ENCODE peak calls at places on chromosome 19, in four cellular contexts. B is K562, L is HCT116, I is HepG2. Y is an unnamed sample.

GRCh38 chr19:12938536-12939291 is at the start of gene CALR:
- DNase-seq in B (no peak), L (no peak), I (no peak), Y (no peak)

GRCh38 chr19:48249502-48250014 is 6.2 kb downstream of the CARD8 start:
- DNase-seq in B (no peak), L (no peak), I (no peak), Y (no peak)

GRCh38 chr19:7417671-7418324 is 69.1 kb downstream of the ARHGEF18 start:
- DNase-seq in B (peak), L (no peak), I (no peak), Y (no peak)

GRCh38 chr19:12230751-12231733 is 63.6 kb downstream of the ZNF44 start:
- DNase-seq in B (no peak), L (no peak), I (no peak), Y (no peak)

GRCh38 chr19:2089001-2089711 is 7.0 kb downstream of the MOB3A start:
- DNase-seq in B (no peak), L (no peak), I (no peak), Y (peak)

GRCh38 chr19:18660051-18660910 is 23.2 kb upstream of the CRTC1 start:
- DNase-seq in B (peak), L (no peak), I (no peak), Y (no peak)

GRCh38 chr19:28887920-28888618 is 324.9 kb downstream of the UQCRFS1 start:
- DNase-seq in B (no peak), L (no peak), I (no peak), Y (no peak)

GRCh38 chr19:55563261-55563690 is 17.4 kb downstream of the ZNF579 start:
- DNase-seq in B (no peak), L (no peak), I (no peak), Y (peak)

GRCh38 chr19:402786-403185 is 6.2 kb downstream of the C2CD4C start:
- DNase-seq in B (no peak), L (no peak), I (no peak), Y (no peak)

GRCh38 chr19:33463194-33463593 is 58.4 kb downstream of the PEPD start:
- DNase-seq in B (no peak), L (no peak), I (no peak), Y (no peak)

GRCh38 chr19:13164370-13165090 is 14.3 kb downstream of the IER2 start:
- DNase-seq in B (peak), L (no peak), I (peak), Y (peak)

GRCh38 chr19:34991542-34992333 is 8.4 kb upstream of the GRAMD1A start:
- DNase-seq in B (no peak), L (no peak), I (no peak), Y (no peak)

GRCh38 chr19:6087074-6087506 is 23.2 kb downstream of the RFX2 start:
- DNase-seq in B (peak), L (no peak), I (peak), Y (peak)

GRCh38 chr19:28313633-28314032 is 899.3 kb downstream of the UQCRFS1 start:
- DNase-seq in B (no peak), L (no peak), I (no peak), Y (no peak)

GRCh38 chr19:49161987-49162386 is 4.4 kb downstream of the TRPM4 start:
- DNase-seq in B (no peak), L (no peak), I (no peak), Y (no peak)

GRCh38 chr19:771332-771785 is 20.4 kb downstream of the MISP start:
- DNase-seq in B (peak), L (peak), I (peak), Y (peak)

GRCh38 chr19:18596752-18597157 is 8.2 kb downstream of the REX1BD start:
- DNase-seq in B (peak), L (peak), I (peak), Y (peak)

GRCh38 chr19:6066661-6067646 is 43.3 kb downstream of the RFX2 start:
- DNase-seq in B (peak), L (no peak), I (peak), Y (peak)

GRCh38 chr19:12140545-12141404 is 625 bp upstream of the ZNF20 start:
- DNase-seq in B (peak), L (peak), I (peak), Y (peak)

GRCh38 chr19:9498183-9498902 is at the start of gene ZNF560:
- DNase-seq in B (peak), L (no peak), I (no peak), Y (peak)

GRCh38 chr19:58407658-58408151 is 744 bp upstream of the ZNF584 start:
- DNase-seq in B (no peak), L (no peak), I (peak), Y (no peak)

GRCh38 chr19:18990128-18990708 is 43.1 kb downstream of the SUGP2 start:
- DNase-seq in B (no peak), L (no peak), I (no peak), Y (no peak)

GRCh38 chr19:35037716-35038622 is 3.6 kb upstream of the HPN start:
- DNase-seq in B (no peak), L (no peak), I (no peak), Y (peak)

GRCh38 chr19:30076101-30076551 is 134.1 kb downstream of the URI1 start:
- DNase-seq in B (no peak), L (no peak), I (no peak), Y (no peak)

GRCh38 chr19:13241321-13242104 is 91.3 kb downstream of the IER2 start:
- DNase-seq in B (no peak), L (no peak), I (no peak), Y (no peak)

GRCh38 chr19:39160523-39160861 is 34.9 kb downstream of the PAK4 start:
- DNase-seq in B (no peak), L (no peak), I (no peak), Y (no peak)
- TF ChIP-seq ELF1 in B (no peak), L (no peak), I (no peak), Y (no peak)

GRCh38 chr19:4474504-4475136 is 2.5 kb downstream of the HDGFL2 start:
- DNase-seq in B (peak), L (no peak), I (no peak), Y (peak)
- TF ChIP-seq ELF1 in B (no peak), L (no peak), I (no peak), Y (no peak)

GRCh38 chr19:40466219-40467006 is at the start of gene SPTBN4:
- DNase-seq in B (no peak), L (no peak), I (no peak), Y (no peak)
- TF ChIP-seq ELF1 in B (no peak), L (no peak), I (no peak), Y (no peak)

GRCh38 chr19:52662631-52663030 is 24.5 kb upstream of the ZNF83 start:
- DNase-seq in B (no peak), L (peak), I (no peak), Y (no peak)
- TF ChIP-seq ELF1 in B (no peak), L (no peak), I (no peak), Y (no peak)

DNA sequence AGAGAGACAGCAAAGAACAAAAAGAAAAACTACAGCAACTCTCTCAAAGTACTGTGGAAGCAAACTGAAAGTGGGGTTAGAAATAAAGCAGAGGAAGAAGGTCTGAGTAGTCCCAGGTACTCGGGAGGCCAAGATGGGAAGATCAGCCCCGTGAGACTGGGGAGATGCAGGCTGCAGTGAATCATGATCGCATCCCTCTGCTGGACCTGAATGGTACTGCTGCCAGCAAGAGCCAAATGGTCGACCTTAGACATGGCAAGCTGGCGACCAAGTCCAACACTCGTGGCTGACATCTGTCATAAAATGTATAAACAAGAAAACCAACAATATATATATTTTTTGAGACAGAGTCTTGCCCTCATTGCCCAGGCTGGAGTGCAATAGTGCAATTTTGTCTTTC is 33.7 kb upstream of the ZNF724 start:
- DNase-seq in B (peak), L (peak), I (peak), Y (peak)
- TF ChIP-seq ELF1 in B (no peak), L (no peak), I (no peak), Y (no peak)

GRCh38 chr19:10808937-10809655 is 26.9 kb downstream of the TMED1 start:
- DNase-seq in B (peak), L (peak), I (no peak), Y (no peak)
- TF ChIP-seq ELF1 in B (no peak), L (no peak), I (no peak), Y (no peak)

DNA sequence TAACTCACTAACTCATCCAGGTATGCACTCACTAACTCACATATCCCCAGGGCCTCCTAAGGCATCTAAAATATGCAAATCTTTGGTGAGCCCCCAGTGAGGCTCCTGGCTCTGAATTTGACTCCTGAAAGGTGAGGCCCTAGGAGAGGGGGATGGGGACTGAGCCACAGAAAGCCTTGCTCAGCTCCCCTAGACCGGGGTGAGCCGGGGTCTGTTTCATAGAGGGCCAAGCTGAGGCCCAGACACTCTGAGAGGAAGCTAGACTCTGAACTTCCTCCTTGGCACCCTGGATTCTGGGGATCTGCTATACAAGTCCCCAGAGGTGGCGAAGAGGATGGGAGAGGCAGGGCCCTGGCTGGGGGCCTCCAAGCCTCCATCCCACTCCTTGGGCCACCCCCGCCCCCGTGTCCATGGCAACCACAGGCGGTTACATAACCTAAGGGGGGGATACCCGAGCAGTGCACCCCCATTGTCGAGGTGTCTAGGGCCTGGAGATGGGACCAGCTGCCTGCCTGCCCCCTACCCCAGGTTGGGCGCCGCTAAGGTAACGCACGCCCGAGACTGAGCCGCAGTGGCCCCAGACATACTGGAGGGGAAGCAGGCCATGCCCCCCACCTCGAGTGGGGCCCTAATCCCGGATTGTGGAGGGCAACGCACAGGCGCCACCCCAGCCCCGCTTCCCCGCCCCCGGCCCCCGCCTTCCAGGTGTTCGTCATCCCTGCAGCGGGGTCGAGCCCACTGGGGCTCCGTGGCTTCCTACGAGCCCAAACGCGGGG is 646 bp downstream of the ABHD8 start:
- DNase-seq in B (no peak), L (no peak), I (no peak), Y (no peak)
- TF ChIP-seq ELF1 in B (no peak), L (no peak), I (no peak), Y (no peak)

GRCh38 chr19:4065430-4066175 is 1.1 kb downstream of the ZBTB7A start:
- DNase-seq in B (peak), L (peak), I (peak), Y (peak)
- TF ChIP-seq ELF1 in B (peak), L (no peak), I (no peak), Y (no peak)

GRCh38 chr19:4929186-4929585 is 19.9 kb downstream of the UHRF1 start:
- DNase-seq in B (no peak), L (no peak), I (no peak), Y (no peak)

GRCh38 chr19:4935449-4935848 is 26.1 kb downstream of the UHRF1 start:
- DNase-seq in B (no peak), L (no peak), I (no peak), Y (no peak)

GRCh38 chr19:4932711-4933110 is 23.4 kb downstream of the UHRF1 start:
- DNase-seq in B (no peak), L (no peak), I (no peak), Y (no peak)

GRCh38 chr19:4933528-4933927 is 24.2 kb downstream of the UHRF1 start:
- DNase-seq in B (no peak), L (no peak), I (no peak), Y (no peak)

DNA sequence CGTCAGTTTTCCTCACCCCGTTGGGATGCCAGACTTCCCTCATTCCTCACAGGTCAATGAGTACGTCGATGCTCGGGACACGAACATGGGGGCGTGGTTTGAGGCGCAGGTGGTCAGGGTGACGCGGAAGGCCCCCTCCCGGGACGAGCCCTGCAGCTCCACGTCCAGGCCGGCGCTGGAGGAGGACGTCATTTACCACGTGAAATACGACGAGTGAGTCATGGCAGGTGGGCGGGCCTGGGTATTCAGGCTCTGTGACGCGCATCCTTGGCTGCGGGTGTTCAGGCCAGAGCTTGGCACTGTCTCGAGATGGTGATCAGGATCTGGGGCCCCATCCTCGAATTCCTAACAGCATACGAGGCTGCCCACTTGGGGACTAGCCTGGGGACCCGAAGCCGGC is 21.4 kb downstream of the UHRF1 start:
- DNase-seq in B (peak), L (no peak), I (no peak), Y (no peak)
- TF ChIP-seq ELF1 in B (no peak), L (no peak), I (no peak), Y (no peak)